ENCODE peak calls at places on chromosomes 1 and 21, in six cellular contexts. One of them, this sample, is unnamed.

GRCh38 chr1:23598424-23598823 is 39.1 kb upstream of the ID3 start:
- DNase-seq in gastrocnemius medialis: no peak
- DNase-seq in right lobe of liver: no peak
- DNase-seq in uterus: no peak
- DNase-seq in testis: no peak
- DNase-seq in breast epithelium: no peak
- DNase-seq in this sample: no peak

GRCh38 chr1:80384037-80384830 is 1377.7 kb upstream of the ADGRL4 start:
- DNase-seq in uterus: no peak
- DNase-seq in breast epithelium: no peak
- DNase-seq in gastrocnemius medialis: no peak
- DNase-seq in right lobe of liver: no peak
- DNase-seq in testis: no peak
- DNase-seq in this sample: no peak

GRCh38 chr1:113129529-113130185 is 56.7 kb downstream of the LRIG2 start:
- DNase-seq in right lobe of liver: no peak
- DNase-seq in testis: no peak
- DNase-seq in gastrocnemius medialis: no peak
- DNase-seq in uterus: no peak
- DNase-seq in breast epithelium: no peak
- DNase-seq in this sample: no peak

GRCh38 chr1:67339623-67340343 is 32.1 kb downstream of the IL12RB2 start:
- DNase-seq in testis: no peak
- DNase-seq in breast epithelium: no peak
- DNase-seq in gastrocnemius medialis: peak; percentile 44
- DNase-seq in right lobe of liver: no peak
- DNase-seq in uterus: no peak
- DNase-seq in this sample: no peak

GRCh38 chr1:9242338-9242969 is 7.9 kb downstream of the H6PD start:
- DNase-seq in breast epithelium: peak; percentile 65
- DNase-seq in testis: peak; percentile 93
- DNase-seq in gastrocnemius medialis: peak; percentile 97
- DNase-seq in right lobe of liver: peak; percentile 95
- DNase-seq in uterus: peak; percentile 75
- DNase-seq in this sample: peak; percentile 95

GRCh38 chr1:87252406-87252805 is 76.3 kb upstream of the LMO4 start:
- DNase-seq in uterus: no peak
- DNase-seq in right lobe of liver: no peak
- DNase-seq in gastrocnemius medialis: no peak
- DNase-seq in testis: no peak
- DNase-seq in breast epithelium: no peak
- DNase-seq in this sample: no peak

GRCh38 chr1:30641557-30642353 is 81.6 kb downstream of the MATN1 start:
- DNase-seq in uterus: no peak
- DNase-seq in gastrocnemius medialis: no peak
- DNase-seq in breast epithelium: no peak
- DNase-seq in right lobe of liver: no peak
- DNase-seq in testis: no peak
- DNase-seq in this sample: peak; percentile 44

GRCh38 chr1:24526940-24527542 is 24.4 kb downstream of the RCAN3 start:
- DNase-seq in uterus: no peak
- DNase-seq in testis: no peak
- DNase-seq in gastrocnemius medialis: no peak
- DNase-seq in breast epithelium: no peak
- DNase-seq in right lobe of liver: no peak
- DNase-seq in this sample: no peak

GRCh38 chr21:46151261-46151988 is 4.0 kb downstream of the FTCD start:
- DNase-seq in gastrocnemius medialis: no peak
- DNase-seq in breast epithelium: peak; percentile 51
- DNase-seq in uterus: peak; percentile 15
- DNase-seq in testis: peak; percentile 10
- DNase-seq in right lobe of liver: peak; percentile 54
- DNase-seq in this sample: peak; percentile 55

GRCh38 chr21:46150073-46150472 is 5.3 kb downstream of the FTCD start:
- DNase-seq in right lobe of liver: peak; percentile 49
- DNase-seq in breast epithelium: peak; percentile 30
- DNase-seq in gastrocnemius medialis: no peak
- DNase-seq in uterus: peak; percentile 11
- DNase-seq in testis: peak; percentile 9
- DNase-seq in this sample: peak; percentile 51

GRCh38 chr21:46151989-46152938 is 3.1 kb downstream of the FTCD start:
- DNase-seq in right lobe of liver: peak; percentile 56
- DNase-seq in testis: peak; percentile 26
- DNase-seq in breast epithelium: peak; percentile 30
- DNase-seq in uterus: peak; percentile 14
- DNase-seq in gastrocnemius medialis: no peak
- DNase-seq in this sample: peak; percentile 43

GRCh38 chr21:46149205-46149901 is 6.0 kb downstream of the FTCD start:
- DNase-seq in right lobe of liver: peak; percentile 46
- DNase-seq in uterus: peak; percentile 12
- DNase-seq in breast epithelium: no peak
- DNase-seq in testis: no peak
- DNase-seq in gastrocnemius medialis: no peak
- DNase-seq in this sample: peak; percentile 53

GRCh38 chr21:46150491-46151121 is 4.8 kb downstream of the FTCD start:
- DNase-seq in right lobe of liver: peak; percentile 58
- DNase-seq in gastrocnemius medialis: no peak
- DNase-seq in uterus: no peak
- DNase-seq in testis: peak; percentile 11
- DNase-seq in breast epithelium: peak; percentile 45
- DNase-seq in this sample: peak; percentile 59
- TF ChIP-seq POLR2A in right lobe of liver: no peak
- TF ChIP-seq POLR2A in gastrocnemius medialis: no peak
- TF ChIP-seq POLR2A in uterus: no peak
- TF ChIP-seq POLR2A in testis: no peak
- TF ChIP-seq POLR2A in breast epithelium: no peak
- TF ChIP-seq POLR2A in this sample: no peak

GRCh38 chr1:150154143-150154542 is 4.4 kb downstream of the PLEKHO1 start:
- DNase-seq in gastrocnemius medialis: no peak
- DNase-seq in right lobe of liver: peak; percentile 37
- DNase-seq in testis: no peak
- DNase-seq in uterus: peak; percentile 66
- DNase-seq in breast epithelium: no peak
- DNase-seq in this sample: peak; percentile 88
- TF ChIP-seq POLR2A in gastrocnemius medialis: no peak
- TF ChIP-seq POLR2A in right lobe of liver: no peak
- TF ChIP-seq POLR2A in testis: no peak
- TF ChIP-seq POLR2A in uterus: no peak
- TF ChIP-seq POLR2A in breast epithelium: no peak
- TF ChIP-seq POLR2A in this sample: no peak

GRCh38 chr1:38005195-38006007 is at the start of gene FHL3:
- DNase-seq in uterus: peak; percentile 83
- DNase-seq in gastrocnemius medialis: peak; percentile 88
- DNase-seq in testis: peak; percentile 50
- DNase-seq in right lobe of liver: peak; percentile 72
- DNase-seq in breast epithelium: no peak
- DNase-seq in this sample: peak; percentile 86

GRCh38 chr1:38003261-38004250 is 1.8 kb downstream of the FHL3 start:
- DNase-seq in breast epithelium: no peak
- DNase-seq in uterus: peak; percentile 54
- DNase-seq in testis: no peak
- DNase-seq in gastrocnemius medialis: peak; percentile 96
- DNase-seq in right lobe of liver: no peak
- DNase-seq in this sample: no peak

GRCh38 chr1:38000529-38001453 is 4.5 kb downstream of the FHL3 start:
- DNase-seq in gastrocnemius medialis: no peak
- DNase-seq in right lobe of liver: no peak
- DNase-seq in testis: no peak
- DNase-seq in uterus: peak; percentile 64
- DNase-seq in breast epithelium: no peak
- DNase-seq in this sample: peak; percentile 80

GRCh38 chr1:38006008-38006828 is 904 bp upstream of the FHL3 start:
- DNase-seq in gastrocnemius medialis: peak; percentile 95
- DNase-seq in uterus: peak; percentile 40
- DNase-seq in right lobe of liver: no peak
- DNase-seq in testis: no peak
- DNase-seq in breast epithelium: no peak
- DNase-seq in this sample: no peak

DNA sequence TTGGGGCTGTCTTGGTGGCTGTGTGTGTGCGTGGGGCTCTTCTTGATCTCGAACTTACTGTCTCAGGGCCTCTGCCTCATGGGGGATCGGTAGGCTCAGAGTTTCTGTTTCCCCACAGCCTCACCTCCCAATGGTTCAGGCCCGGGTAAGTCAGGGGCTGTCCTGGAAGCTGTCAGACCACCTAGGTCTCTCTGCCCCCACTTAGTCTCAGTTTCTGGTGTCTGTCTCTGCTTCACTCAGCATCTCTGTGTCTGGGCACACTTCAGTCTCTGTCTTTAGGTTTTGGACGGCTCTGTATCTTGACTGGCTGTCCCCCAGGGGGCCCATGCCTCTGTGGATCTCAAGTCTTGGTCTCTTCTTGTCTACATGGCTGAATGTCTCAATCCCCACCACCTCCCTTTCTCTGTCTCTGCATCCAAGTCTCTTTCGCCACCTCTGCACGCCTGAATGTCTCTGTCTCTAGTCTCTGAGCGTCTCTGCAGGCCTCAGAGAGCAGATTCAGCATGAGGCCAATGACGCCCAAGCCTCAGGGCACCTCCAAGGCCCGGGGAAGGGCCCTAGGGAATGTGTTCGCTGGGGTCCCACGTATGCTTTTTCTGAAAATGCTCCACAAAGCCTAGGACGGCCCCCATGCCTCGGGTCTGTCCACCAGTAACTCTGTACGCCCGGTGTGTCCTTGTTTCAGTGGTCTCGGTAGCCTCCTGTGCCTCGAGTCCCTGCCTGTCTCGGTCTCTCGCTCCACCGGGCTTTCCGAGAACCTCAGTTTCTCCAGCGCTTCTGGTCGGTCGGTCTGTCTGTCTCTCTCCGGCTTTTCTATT is 821 bp downstream of the FHL3 start:
- DNase-seq in right lobe of liver: no peak
- DNase-seq in testis: no peak
- DNase-seq in gastrocnemius medialis: no peak
- DNase-seq in breast epithelium: no peak
- DNase-seq in uterus: no peak
- DNase-seq in this sample: no peak
- TF ChIP-seq POLR2A in right lobe of liver: no peak
- TF ChIP-seq POLR2A in testis: no peak
- TF ChIP-seq POLR2A in gastrocnemius medialis: no peak
- TF ChIP-seq POLR2A in breast epithelium: no peak
- TF ChIP-seq POLR2A in uterus: no peak
- TF ChIP-seq POLR2A in this sample: no peak

GRCh38 chr1:225655509-225656258 is 2.8 kb upstream of the ENAH start:
- DNase-seq in testis: peak; percentile 68
- DNase-seq in breast epithelium: no peak
- DNase-seq in uterus: peak; percentile 80
- DNase-seq in right lobe of liver: peak; percentile 67
- DNase-seq in gastrocnemius medialis: peak; percentile 38
- DNase-seq in this sample: peak; percentile 86
- TF ChIP-seq POLR2A in testis: no peak
- TF ChIP-seq POLR2A in breast epithelium: no peak
- TF ChIP-seq POLR2A in uterus: no peak
- TF ChIP-seq POLR2A in right lobe of liver: no peak
- TF ChIP-seq POLR2A in gastrocnemius medialis: no peak
- TF ChIP-seq POLR2A in this sample: no peak

DNA sequence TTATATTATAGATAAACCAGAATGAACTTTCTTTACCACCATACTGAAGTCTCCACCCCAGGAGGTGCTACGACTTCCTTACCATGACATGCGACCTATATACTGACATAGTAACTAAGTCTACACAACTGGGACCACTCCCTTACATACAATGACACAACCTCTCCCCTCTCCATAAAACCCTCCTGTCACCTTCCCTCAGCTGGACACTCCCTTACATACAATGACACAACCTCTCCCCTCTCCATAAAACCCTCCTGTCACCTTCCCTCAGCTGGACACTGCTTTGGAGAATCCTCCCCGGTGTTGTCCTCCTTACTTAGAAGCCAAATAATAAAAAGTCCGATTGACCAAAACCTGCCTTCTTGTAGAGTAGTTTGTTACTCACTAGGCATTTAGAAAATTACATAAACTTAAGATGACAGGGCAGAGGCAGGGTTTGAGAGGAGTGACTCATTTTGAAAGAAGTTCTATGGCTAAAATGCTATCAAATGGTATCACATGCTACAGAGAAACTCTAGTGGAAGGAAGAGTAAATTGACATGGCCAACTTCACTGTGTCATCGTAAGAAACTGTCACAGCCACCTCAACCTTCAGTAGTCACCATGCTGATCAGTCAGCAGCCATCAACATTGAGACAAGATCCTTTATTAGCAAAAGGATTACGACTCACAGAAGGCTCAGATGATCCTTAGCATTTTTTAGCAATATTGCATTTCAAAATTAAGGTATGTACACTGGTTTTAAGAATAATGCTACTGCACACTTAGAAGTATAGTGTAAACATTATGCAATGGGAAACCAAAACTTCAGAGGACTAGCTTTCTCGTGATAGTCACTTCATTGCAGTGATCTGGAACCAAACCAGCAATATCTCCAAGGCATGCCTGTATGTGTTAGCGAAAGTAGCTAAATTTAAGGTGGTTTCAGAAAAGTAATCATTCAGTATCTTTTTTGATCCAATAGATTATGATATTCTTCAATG is 56.4 kb downstream of the AHCTF1 start:
- DNase-seq in testis: no peak
- DNase-seq in right lobe of liver: no peak
- DNase-seq in breast epithelium: no peak
- DNase-seq in gastrocnemius medialis: no peak
- DNase-seq in uterus: no peak
- DNase-seq in this sample: no peak
- TF ChIP-seq POLR2A in testis: no peak
- TF ChIP-seq POLR2A in right lobe of liver: no peak
- TF ChIP-seq POLR2A in breast epithelium: no peak
- TF ChIP-seq POLR2A in gastrocnemius medialis: no peak
- TF ChIP-seq POLR2A in uterus: no peak
- TF ChIP-seq POLR2A in this sample: no peak

This sample was measured in sigmoid colon.